ENCODE peak calls at places on chromosomes 4 and X, in six cellular contexts. O is H1, D is K562, V is GM12878, J is HepG2, X is HCT116. Y is an unnamed sample. For H3K36me3, the result is how much of the 10 kb centered on the place peaks cover.

GRCh38 chrX:7552758-7553157 is 290.2 kb upstream of the VCX start:
- DNase-seq in O (no peak), D (no peak), V (no peak), J (no peak), X (no peak), Y (no peak)

GRCh38 chr4:68338625-68339024 is 11.3 kb downstream of the YTHDC1 start:
- DNase-seq in O (no peak), D (no peak), V (no peak), J (no peak), X (no peak), Y (no peak)

GRCh38 chr4:156038772-156039171 is 85.1 kb upstream of the CTSO start:
- DNase-seq in O (no peak), D (no peak), V (no peak), J (no peak), X (no peak), Y (no peak)

GRCh38 chr4:15132739-15133138 is 130.5 kb downstream of the CPEB2 start:
- DNase-seq in O (no peak), D (no peak), V (no peak), J (no peak), X (no peak), Y (no peak)

GRCh38 chr4:1421650-1422049 is 15.4 kb upstream of the NKX1-1 start:
- DNase-seq in O (no peak), D (no peak), V (no peak), J (no peak), X (no peak), Y (no peak)

GRCh38 chr4:3013323-3013722 is 50.0 kb downstream of the GRK4 start:
- DNase-seq in O (no peak), D (no peak), V (no peak), J (no peak), X (no peak), Y (no peak)

GRCh38 chr4:71415491-71415890 is 76.7 kb downstream of the SLC4A4 start:
- DNase-seq in O (no peak), D (no peak), V (no peak), J (no peak), X (no peak), Y (no peak)

GRCh38 chr4:126718161-126718560 is 914.6 kb upstream of the INTU start:
- DNase-seq in O (no peak), D (no peak), V (no peak), J (no peak), X (no peak), Y (no peak)

GRCh38 chrX:130874751-130875150 is 28.3 kb downstream of the ENOX2 start:
- DNase-seq in O (no peak), D (no peak), V (no peak), J (no peak), X (no peak), Y (no peak)

GRCh38 chrX:85309717-85310116 is 65.9 kb downstream of the ZNF711 start:
- DNase-seq in O (no peak), D (no peak), V (no peak), J (no peak), X (peak), Y (no peak)

GRCh38 chr4:182925298-182925738 is 8.1 kb upstream of the DCTD start:
- DNase-seq in O (peak), D (peak), V (peak), J (peak), X (peak), Y (no peak)

GRCh38 chrX:69083361-69083760 is 81.9 kb downstream of the PJA1 start:
- DNase-seq in O (no peak), D (no peak), V (no peak), J (no peak), X (no peak), Y (no peak)

GRCh38 chr4:10303291-10303690 is 153.9 kb downstream of the ZNF518B start:
- DNase-seq in O (no peak), D (no peak), V (no peak), J (no peak), X (no peak), Y (no peak)

GRCh38 chrX:134933248-134933647 is 57.5 kb upstream of the SMIM10 start:
- DNase-seq in O (no peak), D (no peak), V (no peak), J (no peak), X (no peak), Y (no peak)

GRCh38 chr4:5276475-5277045 is 225.3 kb downstream of the STK32B start:
- DNase-seq in O (no peak), D (no peak), V (no peak), J (no peak), X (no peak), Y (no peak)

GRCh38 chr4:128451270-128451905 is 163.8 kb upstream of the PGRMC2 start:
- DNase-seq in O (no peak), D (no peak), V (no peak), J (no peak), X (no peak), Y (no peak)

GRCh38 chrX:40104649-40105015 is 6.9 kb upstream of the BCOR start:
- DNase-seq in O (no peak), D (peak), V (no peak), J (no peak), X (no peak), Y (no peak)

GRCh38 chrX:2385224-2385623 is 115.6 kb downstream of the DHRSX start:
- DNase-seq in O (no peak), D (no peak), V (no peak), J (no peak), X (peak), Y (no peak)

GRCh38 chr4:32147446-32148064 is 1427.4 kb downstream of the PCDH7 start:
- DNase-seq in O (no peak), D (no peak), V (no peak), J (no peak), X (no peak), Y (no peak)

GRCh38 chr4:8599657-8600056 is 7.1 kb downstream of the CPZ start:
- DNase-seq in O (no peak), D (peak), V (no peak), J (no peak), X (peak), Y (no peak)

GRCh38 chr4:146232131-146232722 is 17.9 kb downstream of the REELD1 start:
- DNase-seq in O (no peak), D (no peak), V (no peak), J (no peak), X (no peak), Y (no peak)

GRCh38 chrX:125998432-125998831 is 167.7 kb downstream of the DCAF12L2 start:
- DNase-seq in O (no peak), D (no peak), V (no peak), J (no peak), X (no peak), Y (no peak)

GRCh38 chrX:104335765-104336164 is 81.0 kb upstream of the ESX1 start:
- DNase-seq in O (no peak), D (no peak), V (no peak), J (no peak), X (no peak), Y (no peak)

GRCh38 chrX:46601283-46601682 is 27.7 kb downstream of the CHST7 start:
- DNase-seq in O (no peak), D (no peak), V (no peak), J (no peak), X (no peak), Y (no peak)

GRCh38 chr4:144715230-144715629 is 69.3 kb downstream of the HHIP start:
- DNase-seq in O (no peak), D (no peak), V (peak), J (no peak), X (no peak), Y (no peak)

GRCh38 chrX:106670631-106671030 is 55.9 kb upstream of the RNF128 start:
- DNase-seq in O (no peak), D (no peak), V (no peak), J (no peak), X (no peak), Y (no peak)

GRCh38 chr4:146359771-146360170 is 145.4 kb downstream of the REELD1 start:
- DNase-seq in O (no peak), D (no peak), V (no peak), J (no peak), X (no peak), Y (no peak)

GRCh38 chr4:176380352-176381157 is 60.8 kb downstream of the SPCS3 start:
- DNase-seq in O (no peak), D (no peak), V (no peak), J (no peak), X (no peak), Y (no peak)

GRCh38 chrX:153909024-153909979 is 4.8 kb downstream of the AVPR2 start:
- DNase-seq in O (no peak), D (peak), V (no peak), J (peak), X (no peak), Y (no peak)

GRCh38 chrX:830532-830931 is 199.9 kb downstream of the SHOX start:
- DNase-seq in O (peak), D (no peak), V (no peak), J (no peak), X (no peak), Y (peak)

GRCh38 chr4:175807596-175807995 is 4.5 kb downstream of the GPM6A start:
- DNase-seq in O (no peak), D (no peak), V (no peak), J (no peak), X (no peak), Y (no peak)

GRCh38 chr4:6027392-6027791 is 9.2 kb upstream of the C4orf50 start:
- DNase-seq in O (no peak), D (no peak), V (no peak), J (no peak), X (no peak), Y (no peak)

DNA sequence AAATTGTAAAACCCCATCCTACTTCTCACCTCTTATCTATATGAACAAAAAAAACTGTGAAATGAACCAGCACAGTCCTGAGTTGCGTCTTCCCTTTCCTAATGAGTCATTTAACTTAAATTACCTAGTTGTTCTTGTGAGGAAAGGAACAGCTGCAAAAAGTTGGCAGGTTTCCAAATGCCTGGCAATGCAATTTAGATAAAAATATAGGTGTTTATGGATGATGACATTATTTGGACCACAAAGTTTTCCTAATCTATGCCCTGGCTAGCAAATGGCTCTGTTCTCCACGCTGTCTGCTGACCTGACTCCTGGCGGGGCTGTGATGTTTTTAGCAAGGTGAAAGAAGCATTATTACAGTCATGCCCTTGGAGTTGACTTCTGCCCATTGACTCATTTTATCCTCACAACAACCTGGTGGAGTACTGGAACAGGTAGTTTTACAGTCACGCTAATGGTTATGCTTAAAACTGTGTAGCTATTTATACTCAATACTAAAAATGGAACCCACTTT is 29.8 kb upstream of the RELL1 start:
- DNase-seq in O (no peak), D (no peak), V (peak), J (no peak), X (no peak), Y (no peak)
- TF ChIP-seq ZNF274 in O (no peak), D (no peak), V (no peak), J (no peak), X (no peak), Y (no peak)

DNA sequence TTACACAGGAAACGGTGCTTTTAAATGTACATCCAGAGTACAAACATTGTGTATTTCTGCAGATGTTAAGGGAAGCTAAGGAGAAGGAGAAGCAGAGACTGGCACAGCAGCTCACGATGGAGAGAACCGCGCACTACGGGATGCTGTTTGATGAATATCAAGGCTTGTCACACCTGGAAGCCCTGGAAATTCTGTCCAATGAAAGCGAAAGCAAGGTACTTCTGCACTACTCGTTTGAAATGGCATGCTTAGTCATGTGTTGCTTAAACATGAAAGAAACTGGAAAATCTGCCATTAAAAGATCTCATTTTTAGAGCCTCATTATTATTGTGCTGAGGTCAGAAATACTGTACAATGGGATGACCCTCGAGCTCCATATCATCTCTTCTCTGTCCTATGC is 47.3 kb downstream of the FAM114A1 start:
- DNase-seq in O (no peak), D (no peak), V (no peak), J (no peak), X (no peak), Y (no peak)
- H3K36me3 ChIP-seq in O (under half), D (under half), V (under half), J (under half), X (under half), Y (under half)

GRCh38 chr4:74932010-74932409 is 906 bp upstream of the PARM1 start:
- DNase-seq in O (no peak), D (no peak), V (no peak), J (no peak), X (no peak), Y (no peak)

GRCh38 chr4:74934016-74934821 is 1.3 kb downstream of the PARM1 start:
- DNase-seq in O (peak), D (no peak), V (no peak), J (no peak), X (no peak), Y (no peak)

GRCh38 chr4:74933562-74934015 is 673 bp downstream of the PARM1 start:
- DNase-seq in O (no peak), D (no peak), V (no peak), J (no peak), X (no peak), Y (no peak)

GRCh38 chr4:74931386-74931785 is 1.5 kb upstream of the PARM1 start:
- DNase-seq in O (no peak), D (no peak), V (no peak), J (no peak), X (no peak), Y (no peak)

DNA sequence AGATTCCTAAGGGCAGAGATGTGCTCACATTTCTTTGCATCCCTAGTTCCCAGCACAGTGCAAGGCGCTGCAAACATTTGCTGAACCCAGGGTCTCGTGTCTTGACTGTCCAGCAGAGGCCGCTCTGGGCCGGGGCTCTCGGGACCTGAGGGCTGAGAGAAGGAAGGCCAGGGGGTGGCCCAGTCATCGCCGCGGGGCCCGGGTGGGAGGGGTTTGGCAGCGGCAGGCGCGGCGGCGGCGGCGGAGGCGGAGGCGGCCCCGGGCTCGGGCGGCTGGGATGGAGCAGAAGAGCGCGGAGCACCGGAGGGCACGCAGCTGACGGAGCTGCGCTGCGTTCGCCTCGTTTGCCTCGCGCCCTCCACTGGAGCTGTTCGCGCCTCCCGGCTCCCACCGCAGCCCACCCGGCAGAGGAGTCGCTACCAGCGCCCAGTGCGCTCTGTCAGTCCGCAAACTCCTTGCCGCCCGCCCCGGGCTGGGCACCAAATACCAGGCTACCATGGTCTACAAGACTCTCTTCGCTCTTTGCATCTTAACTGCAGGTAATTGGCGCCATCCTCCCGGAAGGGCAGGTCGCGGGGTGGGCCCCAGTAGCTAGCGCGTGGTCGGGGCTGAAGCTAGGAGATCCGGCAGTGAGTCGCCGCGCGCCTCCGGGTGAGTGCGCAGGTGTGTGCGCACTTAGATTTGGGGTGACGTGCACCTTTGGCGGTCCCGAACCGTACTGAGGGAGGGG is at the start of gene PARM1:
- DNase-seq in O (peak), D (peak), V (no peak), J (peak), X (peak), Y (peak)
- TF ChIP-seq ZNF274 in O (no peak), D (no peak), V (no peak), J (no peak), X (no peak), Y (no peak)

GRCh38 chr4:56405016-56405415 is 17.7 kb upstream of the AASDH start:
- DNase-seq in O (no peak), D (no peak), V (no peak), J (no peak), X (no peak), Y (no peak)
- H3K36me3 ChIP-seq in O (half or more), D (half or more), V (under half), J (under half), X (under half), Y (half or more)

GRCh38 chr4:13905543-13905942 is 278.0 kb upstream of the BOD1L1 start:
- DNase-seq in O (no peak), D (no peak), V (no peak), J (no peak), X (no peak), Y (no peak)
- TF ChIP-seq ZNF274 in O (no peak), D (no peak), V (no peak), J (no peak), X (no peak), Y (no peak)

GRCh38 chr4:76998251-76998901 is 48.8 kb downstream of the SEPTIN11 start:
- DNase-seq in O (no peak), D (no peak), V (no peak), J (no peak), X (no peak), Y (no peak)

GRCh38 chr4:76996445-76996844 is 46.9 kb downstream of the SEPTIN11 start:
- DNase-seq in O (no peak), D (no peak), V (no peak), J (no peak), X (no peak), Y (no peak)

GRCh38 chr4:76995776-76996175 is 46.2 kb downstream of the SEPTIN11 start:
- DNase-seq in O (no peak), D (no peak), V (no peak), J (no peak), X (no peak), Y (no peak)

GRCh38 chr4:76993787-76994641 is 44.5 kb downstream of the SEPTIN11 start:
- DNase-seq in O (no peak), D (no peak), V (peak), J (no peak), X (no peak), Y (no peak)

GRCh38 chr4:76997454-76997853 is 47.9 kb downstream of the SEPTIN11 start:
- DNase-seq in O (no peak), D (no peak), V (no peak), J (no peak), X (no peak), Y (no peak)
- H3K36me3 ChIP-seq in O (under half), D (half or more), V (under half), J (under half), X (under half), Y (under half)

DNA sequence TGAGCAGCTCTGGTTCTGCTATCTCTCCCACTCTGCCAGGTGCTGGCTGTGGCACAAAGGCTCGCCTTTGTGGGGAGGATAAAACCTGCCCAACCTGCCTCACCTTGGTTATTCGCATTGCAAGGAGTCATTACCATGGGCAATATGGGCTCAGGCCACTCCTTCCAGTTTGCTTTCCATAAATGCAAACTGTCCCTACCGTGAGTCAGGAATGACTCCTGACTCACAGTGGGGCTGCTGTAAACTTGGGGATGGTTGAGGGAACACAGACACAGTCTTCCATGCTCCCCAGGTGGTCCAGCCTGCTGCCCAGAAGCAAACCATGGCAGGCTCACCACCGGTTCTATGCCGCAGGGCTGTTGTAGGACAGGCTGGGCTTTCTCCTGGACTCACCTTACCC is 36.1 kb downstream of the COQ2 start:
- DNase-seq in O (no peak), D (no peak), V (no peak), J (no peak), X (no peak), Y (no peak)
- TF ChIP-seq ZNF274 in O (no peak), D (no peak), V (no peak), J (no peak), X (no peak), Y (no peak)

GRCh38 chr4:55437356-55437796 is 41.6 kb downstream of the TMEM165 start:
- DNase-seq in O (no peak), D (peak), V (no peak), J (peak), X (no peak), Y (no peak)
- H3K36me3 ChIP-seq in O (under half), D (half or more), V (under half), J (under half), X (under half), Y (under half)

GRCh38 chrX:31117195-31117594 is 45.4 kb upstream of the FTHL17 start:
- DNase-seq in O (no peak), D (no peak), V (no peak), J (no peak), X (no peak), Y (no peak)

GRCh38 chrX:31110657-31111056 is 38.8 kb upstream of the FTHL17 start:
- DNase-seq in O (no peak), D (no peak), V (no peak), J (no peak), X (no peak), Y (no peak)

GRCh38 chrX:31114858-31115257 is 43.0 kb upstream of the FTHL17 start:
- DNase-seq in O (no peak), D (no peak), V (no peak), J (no peak), X (no peak), Y (no peak)

GRCh38 chrX:31112226-31112999 is 40.6 kb upstream of the FTHL17 start:
- DNase-seq in O (no peak), D (no peak), V (no peak), J (no peak), X (no peak), Y (no peak)
- TF ChIP-seq ZNF274 in O (no peak), D (no peak), V (no peak), J (no peak), X (no peak), Y (no peak)